ENCODE peak calls at places on chromosomes 16 and 17, in eight cellular contexts. D is activated CD8-positive, alpha-beta T cell treated with anti-CD3 and anti-CD28 coated beads for 36 hours; B is CD4-positive, alpha-beta memory T cell; S is AG20443; A is NCI-H446 treated with DMSO at 0.1 percent for 48 hours; I is heart left ventricle; P is mesothelial cell of epicardium; V is effector memory CD8-positive, alpha-beta T cell. X is an unnamed sample.
A peak's percentile ranks its signal among the peaks of the same experiment; 100 is the strongest.

GRCh38 chr16:12079411-12079965 is 103.0 kb downstream of the SNX29 start:
- DNase-seq in D (no peak), B (peak; percentile 49), S (no peak), A (no peak), I (no peak), P (no peak), V (no peak), X (no peak)

GRCh38 chr17:82658331-82658730 is 10.1 kb upstream of the WDR45B start:
- DNase-seq in D (no peak), B (no peak), S (no peak), A (no peak), I (no peak), P (no peak), V (no peak), X (no peak)

GRCh38 chr17:40548491-40548981 is 16.7 kb downstream of the CCR7 start:
- DNase-seq in D (no peak), B (no peak), S (no peak), A (no peak), I (no peak), P (peak; percentile 34), V (no peak), X (no peak)

GRCh38 chr17:78375401-78376079 is 2.9 kb upstream of the PGS1 start:
- DNase-seq in D (no peak), B (no peak), S (peak; percentile 80), A (no peak), I (peak; percentile 50), P (no peak), V (no peak), X (no peak)

GRCh38 chr17:75133001-75133400 is 1.5 kb upstream of the NT5C start:
- DNase-seq in D (no peak), B (no peak), S (no peak), A (no peak), I (no peak), P (no peak), V (no peak), X (no peak)

GRCh38 chr17:67051155-67051538 is 6.8 kb downstream of the CACNG1 start:
- DNase-seq in D (no peak), B (no peak), S (no peak), A (no peak), I (no peak), P (no peak), V (no peak), X (no peak)

GRCh38 chr16:12535535-12536411 is 267.9 kb downstream of the CPPED1 start:
- DNase-seq in D (peak; percentile 59), B (no peak), S (no peak), A (no peak), I (no peak), P (no peak), V (no peak), X (no peak)

GRCh38 chr17:48444531-48445247 is 14.7 kb upstream of the SKAP1 start:
- DNase-seq in D (peak; percentile 73), B (no peak), S (no peak), A (no peak), I (no peak), P (no peak), V (peak; percentile 23), X (no peak)

GRCh38 chr17:35460354-35460851 is 11.8 kb upstream of the SLFN13 start:
- DNase-seq in D (peak; percentile 66), B (peak; percentile 81), S (peak; percentile 14), A (no peak), I (peak; percentile 35), P (no peak), V (peak; percentile 72), X (peak; percentile 15)

GRCh38 chr17:42034059-42034458 is 14.2 kb downstream of the NKIRAS2 start:
- DNase-seq in D (peak; percentile 15), B (no peak), S (no peak), A (no peak), I (no peak), P (no peak), V (no peak), X (no peak)

GRCh38 chr16:2487517-2487842 is 12.6 kb downstream of the TBC1D24 start:
- DNase-seq in D (no peak), B (no peak), S (no peak), A (no peak), I (no peak), P (no peak), V (no peak), X (no peak)

GRCh38 chr17:9151091-9151490 is 129.8 kb downstream of the NTN1 start:
- DNase-seq in D (no peak), B (no peak), S (no peak), A (no peak), I (no peak), P (no peak), V (no peak), X (no peak)

GRCh38 chr16:81485824-81486554 is 41.4 kb downstream of the CMIP start:
- DNase-seq in D (no peak), B (no peak), S (no peak), A (no peak), I (no peak), P (no peak), V (no peak), X (no peak)

GRCh38 chr16:88593489-88593888 is 23.3 kb downstream of the ZC3H18 start:
- DNase-seq in D (no peak), B (no peak), S (no peak), A (no peak), I (peak; percentile 60), P (no peak), V (no peak), X (no peak)

X was measured in erythroblast.